ENCODE peak calls at places on chromosomes 12 and 14, in five cellular contexts. One of them, this sample, is unnamed. For H3K36me3 and H3K9me2, the result is how much of the 10 kb centered on the place peaks cover.

GRCh38 chr14:103626150-103626850 is 2.7 kb upstream of the KLC1 start:
- DNase-seq in GM23248: peak
- DNase-seq in hepatocyte: no peak
- DNase-seq in OCI-LY7: peak
- DNase-seq in PC-3: no peak
- DNase-seq in this sample: peak

GRCh38 chr12:104727866-104728449 is 230.1 kb downstream of the SLC41A2 start:
- DNase-seq in GM23248: no peak
- DNase-seq in hepatocyte: no peak
- DNase-seq in OCI-LY7: no peak
- DNase-seq in PC-3: no peak
- DNase-seq in this sample: no peak

GRCh38 chr12:62192486-62193250 is 67.5 kb upstream of the USP15 start:
- DNase-seq in GM23248: peak
- DNase-seq in hepatocyte: peak
- DNase-seq in OCI-LY7: peak
- DNase-seq in PC-3: peak
- DNase-seq in this sample: peak

GRCh38 chr12:89880695-89881350 is 172.2 kb upstream of the ATP2B1 start:
- DNase-seq in GM23248: no peak
- DNase-seq in hepatocyte: no peak
- DNase-seq in OCI-LY7: peak
- DNase-seq in PC-3: no peak
- DNase-seq in this sample: peak

GRCh38 chr12:21704847-21705246 is 47.2 kb upstream of the LDHB start:
- DNase-seq in GM23248: no peak
- DNase-seq in hepatocyte: no peak
- DNase-seq in OCI-LY7: no peak
- DNase-seq in PC-3: no peak
- DNase-seq in this sample: no peak

GRCh38 chr12:31742891-31743290 is 14.1 kb upstream of the AMN1 start:
- DNase-seq in GM23248: no peak
- DNase-seq in hepatocyte: no peak
- DNase-seq in OCI-LY7: peak
- DNase-seq in PC-3: no peak
- DNase-seq in this sample: peak

GRCh38 chr14:51298895-51299294 is 58.8 kb downstream of the TMX1 start:
- DNase-seq in GM23248: peak
- DNase-seq in hepatocyte: no peak
- DNase-seq in OCI-LY7: no peak
- DNase-seq in PC-3: peak
- DNase-seq in this sample: no peak

GRCh38 chr12:105911966-105912365 is 226.8 kb downstream of the NUAK1 start:
- DNase-seq in GM23248: peak
- DNase-seq in hepatocyte: no peak
- DNase-seq in OCI-LY7: no peak
- DNase-seq in PC-3: peak
- DNase-seq in this sample: no peak

GRCh38 chr12:22282283-22282682 is 52.2 kb downstream of the ST8SIA1 start:
- DNase-seq in GM23248: peak
- DNase-seq in hepatocyte: peak
- DNase-seq in OCI-LY7: no peak
- DNase-seq in PC-3: peak
- DNase-seq in this sample: no peak

GRCh38 chr12:82554529-82554928 is 132.2 kb upstream of the TMTC2 start:
- DNase-seq in GM23248: no peak
- DNase-seq in hepatocyte: no peak
- DNase-seq in OCI-LY7: no peak
- DNase-seq in PC-3: no peak
- DNase-seq in this sample: no peak

GRCh38 chr12:132352896-132353800 is 23.8 kb upstream of the GALNT9 start:
- DNase-seq in GM23248: no peak
- DNase-seq in hepatocyte: no peak
- DNase-seq in OCI-LY7: no peak
- DNase-seq in PC-3: no peak
- DNase-seq in this sample: no peak

GRCh38 chr12:109731231-109731731 is 17.7 kb downstream of the FAM222A start:
- DNase-seq in GM23248: no peak
- DNase-seq in hepatocyte: no peak
- DNase-seq in OCI-LY7: no peak
- DNase-seq in PC-3: no peak
- DNase-seq in this sample: no peak

GRCh38 chr14:24943024-24943423 is 106.9 kb downstream of the STXBP6 start:
- DNase-seq in GM23248: peak
- DNase-seq in hepatocyte: no peak
- DNase-seq in OCI-LY7: no peak
- DNase-seq in PC-3: no peak
- DNase-seq in this sample: no peak

GRCh38 chr12:2644678-2645405 is 149.9 kb upstream of the FKBP4 start:
- DNase-seq in GM23248: no peak
- DNase-seq in hepatocyte: no peak
- DNase-seq in OCI-LY7: no peak
- DNase-seq in PC-3: no peak
- DNase-seq in this sample: no peak

GRCh38 chr12:94956936-94957464 is 46.5 kb downstream of the NDUFA12 start:
- DNase-seq in GM23248: no peak
- DNase-seq in hepatocyte: no peak
- DNase-seq in OCI-LY7: no peak
- DNase-seq in PC-3: no peak
- DNase-seq in this sample: no peak

GRCh38 chr12:99413751-99414150 is 233.8 kb upstream of the GARIN6 start:
- DNase-seq in GM23248: no peak
- DNase-seq in hepatocyte: no peak
- DNase-seq in OCI-LY7: peak
- DNase-seq in PC-3: no peak
- DNase-seq in this sample: peak

GRCh38 chr12:79933580-79934264 is 1.2 kb downstream of the PPP1R12A start:
- DNase-seq in GM23248: peak
- DNase-seq in hepatocyte: no peak
- DNase-seq in OCI-LY7: peak
- DNase-seq in PC-3: peak
- DNase-seq in this sample: peak

GRCh38 chr14:104253223-104253822 is 114.9 kb downstream of the KIF26A start:
- DNase-seq in GM23248: no peak
- DNase-seq in hepatocyte: no peak
- DNase-seq in OCI-LY7: no peak
- DNase-seq in PC-3: no peak
- DNase-seq in this sample: no peak

GRCh38 chr14:52974406-52974805 is 23.6 kb upstream of the FERMT2 start:
- DNase-seq in GM23248: peak
- DNase-seq in hepatocyte: no peak
- DNase-seq in OCI-LY7: no peak
- DNase-seq in PC-3: peak
- DNase-seq in this sample: no peak

GRCh38 chr14:45650754-45651153 is 397.8 kb upstream of the MIS18BP1 start:
- DNase-seq in GM23248: peak
- DNase-seq in hepatocyte: no peak
- DNase-seq in OCI-LY7: no peak
- DNase-seq in PC-3: peak
- DNase-seq in this sample: no peak

GRCh38 chr14:104802120-104802912 is 1.4 kb downstream of the ZBTB42 start:
- DNase-seq in GM23248: no peak
- DNase-seq in hepatocyte: no peak
- DNase-seq in OCI-LY7: no peak
- DNase-seq in PC-3: no peak
- DNase-seq in this sample: no peak

GRCh38 chr12:109703684-109704083 is 9.9 kb upstream of the FAM222A start:
- DNase-seq in GM23248: no peak
- DNase-seq in hepatocyte: no peak
- DNase-seq in OCI-LY7: no peak
- DNase-seq in PC-3: no peak
- DNase-seq in this sample: no peak

GRCh38 chr12:5562581-5562980 is 130.7 kb downstream of the NTF3 start:
- DNase-seq in GM23248: no peak
- DNase-seq in hepatocyte: peak
- DNase-seq in OCI-LY7: no peak
- DNase-seq in PC-3: no peak
- DNase-seq in this sample: no peak

GRCh38 chr12:46509135-46509534 is 136.6 kb upstream of the SLC38A2 start:
- DNase-seq in GM23248: no peak
- DNase-seq in hepatocyte: no peak
- DNase-seq in OCI-LY7: no peak
- DNase-seq in PC-3: no peak
- DNase-seq in this sample: no peak

GRCh38 chr12:130863298-130863697 is 8.6 kb upstream of the RAN start:
- DNase-seq in GM23248: no peak
- DNase-seq in hepatocyte: no peak
- DNase-seq in OCI-LY7: no peak
- DNase-seq in PC-3: no peak
- DNase-seq in this sample: no peak

GRCh38 chr12:25887367-25887766 is 71.1 kb upstream of the RASSF8 start:
- DNase-seq in GM23248: no peak
- DNase-seq in hepatocyte: no peak
- DNase-seq in OCI-LY7: no peak
- DNase-seq in PC-3: no peak
- DNase-seq in this sample: no peak

GRCh38 chr14:36690301-36691020 is 28.8 kb downstream of the PAX9 start:
- DNase-seq in GM23248: peak
- DNase-seq in hepatocyte: no peak
- DNase-seq in OCI-LY7: no peak
- DNase-seq in PC-3: peak
- DNase-seq in this sample: no peak

GRCh38 chr14:58740584-58740983 is 102.8 kb downstream of the DACT1 start:
- DNase-seq in GM23248: no peak
- DNase-seq in hepatocyte: no peak
- DNase-seq in OCI-LY7: no peak
- DNase-seq in PC-3: no peak
- DNase-seq in this sample: no peak

GRCh38 chr14:61749867-61750266 is 12.4 kb upstream of the SNAPC1 start:
- DNase-seq in GM23248: peak
- DNase-seq in hepatocyte: peak
- DNase-seq in OCI-LY7: no peak
- DNase-seq in PC-3: peak
- DNase-seq in this sample: peak

GRCh38 chr12:121964813-121965643 is 46.6 kb downstream of the CFAP251 start:
- DNase-seq in GM23248: peak
- DNase-seq in hepatocyte: no peak
- DNase-seq in OCI-LY7: no peak
- DNase-seq in PC-3: peak
- DNase-seq in this sample: peak

GRCh38 chr14:81449114-81449513 is 49.0 kb upstream of the STON2 start:
- DNase-seq in GM23248: no peak
- DNase-seq in hepatocyte: no peak
- DNase-seq in OCI-LY7: no peak
- DNase-seq in PC-3: no peak
- DNase-seq in this sample: no peak

GRCh38 chr12:26125451-26126339 is 858 bp upstream of the BHLHE41 start:
- DNase-seq in GM23248: peak
- DNase-seq in hepatocyte: peak
- DNase-seq in OCI-LY7: no peak
- DNase-seq in PC-3: peak
- DNase-seq in this sample: peak

DNA sequence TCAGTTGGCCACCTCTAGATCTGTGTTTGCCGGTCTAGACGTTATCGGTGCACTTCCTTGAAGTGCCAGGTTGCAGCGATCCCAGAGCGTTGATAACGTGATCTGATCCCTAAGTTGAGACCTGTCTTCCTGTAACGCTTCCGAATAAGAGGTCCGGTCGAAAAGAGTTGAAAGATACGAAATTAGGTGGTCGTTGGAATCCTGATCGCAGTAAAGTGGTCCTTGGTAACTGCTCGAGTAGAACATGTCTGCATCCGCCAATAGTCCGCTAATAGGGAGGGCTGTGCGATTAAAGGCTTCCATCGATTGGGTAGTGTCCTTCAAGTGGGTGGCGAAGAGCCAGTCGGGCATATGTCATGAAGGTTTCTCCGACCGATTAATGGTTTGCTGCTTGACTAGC is 2.7 kb downstream of the SRSF5 start:
- DNase-seq in GM23248: no peak
- DNase-seq in hepatocyte: no peak
- DNase-seq in OCI-LY7: no peak
- DNase-seq in PC-3: no peak
- DNase-seq in this sample: no peak
- H3K36me3 ChIP-seq in GM23248: half or more
- H3K36me3 ChIP-seq in hepatocyte: under half
- H3K36me3 ChIP-seq in OCI-LY7: half or more
- H3K36me3 ChIP-seq in PC-3: half or more
- H3K36me3 ChIP-seq in this sample: half or more

DNA sequence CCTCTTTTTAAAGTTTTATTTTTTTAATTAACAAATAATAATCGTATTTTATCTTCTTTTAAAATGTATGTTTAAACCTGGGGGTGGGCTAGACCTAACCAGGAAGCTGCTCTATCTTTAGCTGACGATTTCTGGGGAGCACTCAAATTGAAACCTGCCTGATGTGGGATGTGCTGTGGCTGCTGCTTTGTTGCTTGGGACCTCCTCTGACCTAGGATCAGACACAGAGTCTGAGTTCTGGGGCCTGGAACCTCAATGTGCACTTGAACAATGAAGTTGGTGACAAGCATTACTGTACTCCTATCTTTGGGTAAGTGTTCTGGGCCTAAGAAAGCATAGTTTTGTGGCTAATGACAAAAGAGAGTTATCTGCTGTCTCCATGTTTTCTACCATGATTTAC is 386.7 kb downstream of the DAD1 start:
- DNase-seq in GM23248: no peak
- DNase-seq in hepatocyte: no peak
- DNase-seq in OCI-LY7: no peak
- DNase-seq in PC-3: no peak
- DNase-seq in this sample: no peak
- H3K9me2 ChIP-seq in GM23248: under half
- H3K9me2 ChIP-seq in hepatocyte: under half
- H3K9me2 ChIP-seq in OCI-LY7: under half
- H3K9me2 ChIP-seq in PC-3: under half
- H3K9me2 ChIP-seq in this sample: under half

GRCh38 chr12:50390284-50390683 is 6.1 kb downstream of the FAM186A start:
- DNase-seq in GM23248: peak
- DNase-seq in hepatocyte: peak
- DNase-seq in OCI-LY7: no peak
- DNase-seq in PC-3: peak
- DNase-seq in this sample: no peak

GRCh38 chr12:50387972-50388478 is 8.4 kb downstream of the FAM186A start:
- DNase-seq in GM23248: no peak
- DNase-seq in hepatocyte: no peak
- DNase-seq in OCI-LY7: no peak
- DNase-seq in PC-3: no peak
- DNase-seq in this sample: no peak

GRCh38 chr12:50387487-50387886 is 8.9 kb downstream of the FAM186A start:
- DNase-seq in GM23248: peak
- DNase-seq in hepatocyte: peak
- DNase-seq in OCI-LY7: no peak
- DNase-seq in PC-3: no peak
- DNase-seq in this sample: peak
- H3K4me3 ChIP-seq in GM23248: peak
- H3K4me3 ChIP-seq in hepatocyte: no peak
- H3K4me3 ChIP-seq in OCI-LY7: no peak
- H3K4me3 ChIP-seq in PC-3: no peak
- H3K4me3 ChIP-seq in this sample: no peak

DNA sequence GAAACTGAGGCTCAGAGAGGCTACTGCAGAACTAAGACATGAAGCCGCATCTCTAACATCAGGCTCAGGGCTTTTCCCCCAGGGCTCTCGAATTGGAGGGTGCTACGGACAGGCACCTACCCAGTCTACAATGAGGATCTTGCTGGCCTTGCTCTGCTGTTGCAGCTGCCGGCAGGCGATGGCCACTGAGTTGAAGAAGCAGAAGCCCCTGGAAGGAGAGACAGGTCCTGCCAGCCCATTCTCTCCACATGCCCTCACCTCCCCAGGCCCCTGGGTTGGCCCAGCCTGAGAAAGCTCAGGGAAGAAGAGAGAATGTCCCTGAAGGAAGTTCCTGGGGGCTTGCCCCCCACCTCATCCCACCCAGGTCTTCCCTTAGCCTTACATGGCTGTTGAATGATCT is 16.1 kb downstream of the SLC48A1 start:
- DNase-seq in GM23248: no peak
- DNase-seq in hepatocyte: no peak
- DNase-seq in OCI-LY7: no peak
- DNase-seq in PC-3: no peak
- DNase-seq in this sample: no peak
- H3K36me3 ChIP-seq in GM23248: half or more
- H3K36me3 ChIP-seq in hepatocyte: under half
- H3K36me3 ChIP-seq in OCI-LY7: half or more
- H3K36me3 ChIP-seq in PC-3: half or more
- H3K36me3 ChIP-seq in this sample: under half